ENCODE peak calls at places on chromosome 17, in seven cellular contexts. One of them, this sample, is unnamed.

GRCh38 chr17:54736573-54736972 is 164.1 kb upstream of the TOM1L1 start:
- DNase-seq in body of pancreas: no peak
- DNase-seq in fibroblast of lung: no peak
- DNase-seq in lower leg skin: no peak
- DNase-seq in kidney: no peak
- DNase-seq in esophagus squamous epithelium: no peak
- DNase-seq in GM10248: no peak
- DNase-seq in this sample: no peak

GRCh38 chr17:38351412-38352222 is at the start of gene SOCS7:
- DNase-seq in kidney: peak
- DNase-seq in GM10248: peak
- DNase-seq in fibroblast of lung: peak
- DNase-seq in lower leg skin: peak
- DNase-seq in esophagus squamous epithelium: peak
- DNase-seq in body of pancreas: peak
- DNase-seq in this sample: peak

GRCh38 chr17:54899201-54899600 is 1.5 kb upstream of the TOM1L1 start:
- DNase-seq in GM10248: no peak
- DNase-seq in kidney: no peak
- DNase-seq in lower leg skin: no peak
- DNase-seq in esophagus squamous epithelium: no peak
- DNase-seq in body of pancreas: no peak
- DNase-seq in fibroblast of lung: no peak
- DNase-seq in this sample: no peak

GRCh38 chr17:3917391-3917931 is 1.2 kb upstream of the P2RX1 start:
- DNase-seq in esophagus squamous epithelium: no peak
- DNase-seq in kidney: peak
- DNase-seq in GM10248: no peak
- DNase-seq in fibroblast of lung: peak
- DNase-seq in lower leg skin: no peak
- DNase-seq in body of pancreas: peak
- DNase-seq in this sample: no peak

GRCh38 chr17:72592242-72592966 is 471.6 kb downstream of the SOX9 start:
- DNase-seq in body of pancreas: peak
- DNase-seq in GM10248: peak
- DNase-seq in kidney: peak
- DNase-seq in fibroblast of lung: peak
- DNase-seq in lower leg skin: peak
- DNase-seq in esophagus squamous epithelium: no peak
- DNase-seq in this sample: peak

GRCh38 chr17:77375917-77376651 is 235.3 kb downstream of the SEC14L1 start:
- DNase-seq in lower leg skin: no peak
- DNase-seq in kidney: no peak
- DNase-seq in body of pancreas: no peak
- DNase-seq in GM10248: no peak
- DNase-seq in fibroblast of lung: peak
- DNase-seq in esophagus squamous epithelium: no peak
- DNase-seq in this sample: peak

GRCh38 chr17:62052765-62053338 is 12.2 kb downstream of the MED13 start:
- DNase-seq in body of pancreas: peak
- DNase-seq in lower leg skin: no peak
- DNase-seq in esophagus squamous epithelium: no peak
- DNase-seq in GM10248: no peak
- DNase-seq in kidney: no peak
- DNase-seq in fibroblast of lung: no peak
- DNase-seq in this sample: no peak

GRCh38 chr17:10278218-10278617 is 79.8 kb upstream of the GAS7 start:
- DNase-seq in fibroblast of lung: no peak
- DNase-seq in kidney: no peak
- DNase-seq in esophagus squamous epithelium: no peak
- DNase-seq in lower leg skin: no peak
- DNase-seq in body of pancreas: no peak
- DNase-seq in GM10248: no peak
- DNase-seq in this sample: peak

GRCh38 chr17:8576895-8577294 is 53.6 kb downstream of the MYH10 start:
- DNase-seq in GM10248: no peak
- DNase-seq in fibroblast of lung: no peak
- DNase-seq in lower leg skin: no peak
- DNase-seq in kidney: no peak
- DNase-seq in body of pancreas: no peak
- DNase-seq in esophagus squamous epithelium: no peak
- DNase-seq in this sample: no peak

GRCh38 chr17:79917902-79918484 is 78.8 kb upstream of the CBX4 start:
- DNase-seq in GM10248: no peak
- DNase-seq in kidney: no peak
- DNase-seq in body of pancreas: no peak
- DNase-seq in esophagus squamous epithelium: no peak
- DNase-seq in fibroblast of lung: no peak
- DNase-seq in lower leg skin: no peak
- DNase-seq in this sample: no peak

GRCh38 chr17:66976781-66977201 is 12.3 kb downstream of the CACNG4 start:
- DNase-seq in GM10248: no peak
- DNase-seq in body of pancreas: peak
- DNase-seq in fibroblast of lung: no peak
- DNase-seq in lower leg skin: no peak
- DNase-seq in kidney: no peak
- DNase-seq in esophagus squamous epithelium: no peak
- DNase-seq in this sample: peak

GRCh38 chr17:68909066-68909465 is 46.1 kb downstream of the ABCA8 start:
- DNase-seq in fibroblast of lung: peak
- DNase-seq in GM10248: peak
- DNase-seq in kidney: no peak
- DNase-seq in body of pancreas: peak
- DNase-seq in esophagus squamous epithelium: no peak
- DNase-seq in lower leg skin: peak
- DNase-seq in this sample: no peak

GRCh38 chr17:2192367-2193028 is 111.1 kb downstream of the SMG6 start:
- DNase-seq in GM10248: no peak
- DNase-seq in fibroblast of lung: peak
- DNase-seq in kidney: no peak
- DNase-seq in body of pancreas: peak
- DNase-seq in esophagus squamous epithelium: no peak
- DNase-seq in lower leg skin: no peak
- DNase-seq in this sample: no peak

GRCh38 chr17:13429201-13429600 is 172.5 kb downstream of the HS3ST3A1 start:
- DNase-seq in lower leg skin: no peak
- DNase-seq in GM10248: no peak
- DNase-seq in fibroblast of lung: peak
- DNase-seq in kidney: no peak
- DNase-seq in esophagus squamous epithelium: no peak
- DNase-seq in body of pancreas: no peak
- DNase-seq in this sample: peak

GRCh38 chr17:37117743-37118142 is 169.0 kb downstream of the AATF start:
- DNase-seq in kidney: no peak
- DNase-seq in GM10248: no peak
- DNase-seq in fibroblast of lung: no peak
- DNase-seq in esophagus squamous epithelium: no peak
- DNase-seq in body of pancreas: no peak
- DNase-seq in lower leg skin: no peak
- DNase-seq in this sample: no peak

DNA sequence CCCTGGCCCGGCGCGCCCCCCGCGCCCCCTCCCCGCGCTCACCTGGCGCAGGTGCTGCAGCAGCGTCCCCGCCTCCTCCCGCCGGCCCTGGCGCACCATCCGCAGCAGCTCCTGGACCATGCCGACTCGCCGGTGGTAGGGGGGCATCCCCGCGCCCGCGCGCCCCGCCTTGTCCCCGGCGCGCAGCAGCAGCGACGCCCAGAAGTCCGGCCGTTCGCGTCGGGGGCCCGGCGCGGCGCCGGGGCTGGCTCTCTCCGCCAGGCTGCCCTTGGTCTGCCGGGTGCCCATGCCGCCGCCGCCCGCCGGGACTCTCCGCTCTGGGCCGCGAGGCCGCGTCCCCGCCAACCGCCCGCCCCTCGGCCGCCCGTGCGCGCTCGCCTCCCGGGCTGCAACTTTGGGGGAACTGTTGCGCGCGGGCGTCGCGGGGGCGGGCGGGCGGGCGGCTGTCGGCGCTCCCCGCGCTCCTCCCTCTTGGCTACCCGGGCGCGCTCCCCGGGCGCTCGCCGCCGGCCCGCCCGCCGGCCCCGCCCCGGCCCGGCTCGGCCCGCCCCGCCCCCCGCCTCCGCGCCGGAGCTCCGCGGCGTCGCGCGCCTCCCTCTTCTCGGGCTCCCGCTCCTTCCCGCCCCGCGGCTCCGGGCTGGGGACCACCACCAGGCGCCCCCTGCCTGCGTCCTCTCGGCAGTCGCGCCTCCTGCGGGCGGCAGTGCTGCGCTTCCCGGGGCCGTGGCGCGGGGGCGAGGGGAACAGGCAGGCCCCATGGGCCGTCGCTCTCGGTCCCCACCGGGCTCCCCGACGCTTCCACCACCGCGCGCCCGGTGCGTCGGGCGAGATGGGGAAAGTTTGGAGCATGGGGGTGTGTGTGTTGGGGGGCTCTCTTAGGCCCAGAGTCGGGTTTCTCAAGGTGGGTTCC is at the start of gene LRRC75A:
- DNase-seq in fibroblast of lung: peak
- DNase-seq in lower leg skin: no peak
- DNase-seq in esophagus squamous epithelium: no peak
- DNase-seq in kidney: peak
- DNase-seq in body of pancreas: peak
- DNase-seq in GM10248: peak
- DNase-seq in this sample: peak
- TF ChIP-seq CTCF in fibroblast of lung: no peak
- TF ChIP-seq CTCF in lower leg skin: no peak
- TF ChIP-seq CTCF in esophagus squamous epithelium: no peak
- TF ChIP-seq CTCF in kidney: no peak
- TF ChIP-seq CTCF in body of pancreas: no peak
- TF ChIP-seq CTCF in GM10248: no peak
- TF ChIP-seq CTCF in this sample: no peak

DNA sequence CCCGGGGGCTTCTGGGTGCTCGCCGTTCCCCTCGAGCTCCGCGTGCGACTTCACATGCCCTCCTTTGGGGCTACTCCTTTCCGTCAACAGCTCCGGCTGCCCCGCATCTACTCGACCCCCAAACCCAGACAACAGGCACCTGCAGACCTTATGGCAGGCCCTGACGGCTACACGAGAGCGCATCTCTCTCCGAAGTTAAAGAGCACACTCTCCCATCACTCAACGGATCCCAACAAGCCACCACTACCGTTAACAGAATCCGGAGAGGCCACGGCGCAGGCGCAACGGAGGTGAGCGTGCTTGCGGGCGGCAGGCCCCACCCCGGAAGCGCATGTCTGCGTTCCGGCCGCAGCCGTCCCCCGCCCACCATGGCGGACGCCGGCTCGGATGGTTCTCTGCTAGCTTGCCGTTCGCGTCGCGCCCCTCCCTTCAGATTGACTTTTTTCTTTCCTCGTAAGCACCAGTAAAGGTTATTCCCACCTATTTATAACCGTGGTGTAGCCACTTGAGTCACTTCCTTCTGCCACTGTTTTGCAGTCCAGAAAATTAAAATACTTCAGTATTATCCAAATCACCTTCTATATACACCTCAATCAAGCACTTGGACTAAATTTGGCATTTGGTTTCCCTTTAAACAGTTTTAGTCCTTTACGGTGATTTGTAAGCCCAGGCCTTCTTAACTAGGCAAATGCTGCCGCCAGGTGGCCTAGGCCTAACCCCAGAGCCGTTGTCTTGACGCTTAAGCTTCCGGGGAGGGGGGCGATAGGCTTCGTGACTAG is at the start of gene POLG2:
- DNase-seq in GM10248: peak
- DNase-seq in kidney: peak
- DNase-seq in lower leg skin: peak
- DNase-seq in fibroblast of lung: peak
- DNase-seq in body of pancreas: peak
- DNase-seq in esophagus squamous epithelium: peak
- DNase-seq in this sample: peak
- TF ChIP-seq CTCF in GM10248: peak
- TF ChIP-seq CTCF in kidney: peak
- TF ChIP-seq CTCF in lower leg skin: peak
- TF ChIP-seq CTCF in fibroblast of lung: peak
- TF ChIP-seq CTCF in body of pancreas: peak
- TF ChIP-seq CTCF in esophagus squamous epithelium: peak
- TF ChIP-seq CTCF in this sample: peak

DNA sequence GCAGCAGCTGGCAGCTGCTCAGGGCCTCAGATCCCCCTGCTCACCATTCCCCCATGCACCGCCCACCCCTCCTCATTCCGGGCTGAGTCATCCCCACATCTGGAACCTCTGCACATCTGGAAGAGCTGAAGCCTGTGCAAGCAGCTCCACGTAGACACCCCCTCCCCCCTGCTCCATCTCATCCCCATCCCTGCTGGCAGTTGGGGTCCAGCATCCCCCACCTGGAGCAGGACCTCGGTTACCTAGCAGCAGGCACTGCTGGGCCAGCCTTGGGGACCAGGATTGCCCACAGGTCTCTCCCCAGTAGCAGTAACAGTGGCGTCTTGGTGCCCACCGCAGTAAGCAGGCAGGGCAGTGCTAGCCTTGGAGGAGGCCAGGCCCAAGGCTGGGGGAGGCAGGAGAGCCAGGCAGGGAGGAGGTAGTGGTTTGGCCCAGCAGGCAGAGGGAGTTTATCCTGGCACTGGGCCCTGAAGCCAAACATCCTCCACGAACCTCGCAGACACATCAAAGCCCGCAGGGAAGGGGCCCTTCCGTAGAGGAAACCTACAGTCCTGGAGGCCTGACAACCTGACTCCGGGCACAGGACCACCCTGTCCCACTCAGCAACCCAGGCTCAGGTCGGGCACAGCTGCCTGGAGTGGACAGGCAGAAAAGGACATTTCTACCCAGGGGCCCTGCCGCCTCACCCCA is 7.7 kb upstream of the TMEM92 start:
- DNase-seq in esophagus squamous epithelium: no peak
- DNase-seq in GM10248: no peak
- DNase-seq in body of pancreas: peak
- DNase-seq in fibroblast of lung: peak
- DNase-seq in kidney: peak
- DNase-seq in lower leg skin: peak
- DNase-seq in this sample: no peak
- TF ChIP-seq CTCF in esophagus squamous epithelium: no peak
- TF ChIP-seq CTCF in GM10248: no peak
- TF ChIP-seq CTCF in body of pancreas: no peak
- TF ChIP-seq CTCF in fibroblast of lung: peak
- TF ChIP-seq CTCF in kidney: no peak
- TF ChIP-seq CTCF in lower leg skin: no peak
- TF ChIP-seq CTCF in this sample: no peak

DNA sequence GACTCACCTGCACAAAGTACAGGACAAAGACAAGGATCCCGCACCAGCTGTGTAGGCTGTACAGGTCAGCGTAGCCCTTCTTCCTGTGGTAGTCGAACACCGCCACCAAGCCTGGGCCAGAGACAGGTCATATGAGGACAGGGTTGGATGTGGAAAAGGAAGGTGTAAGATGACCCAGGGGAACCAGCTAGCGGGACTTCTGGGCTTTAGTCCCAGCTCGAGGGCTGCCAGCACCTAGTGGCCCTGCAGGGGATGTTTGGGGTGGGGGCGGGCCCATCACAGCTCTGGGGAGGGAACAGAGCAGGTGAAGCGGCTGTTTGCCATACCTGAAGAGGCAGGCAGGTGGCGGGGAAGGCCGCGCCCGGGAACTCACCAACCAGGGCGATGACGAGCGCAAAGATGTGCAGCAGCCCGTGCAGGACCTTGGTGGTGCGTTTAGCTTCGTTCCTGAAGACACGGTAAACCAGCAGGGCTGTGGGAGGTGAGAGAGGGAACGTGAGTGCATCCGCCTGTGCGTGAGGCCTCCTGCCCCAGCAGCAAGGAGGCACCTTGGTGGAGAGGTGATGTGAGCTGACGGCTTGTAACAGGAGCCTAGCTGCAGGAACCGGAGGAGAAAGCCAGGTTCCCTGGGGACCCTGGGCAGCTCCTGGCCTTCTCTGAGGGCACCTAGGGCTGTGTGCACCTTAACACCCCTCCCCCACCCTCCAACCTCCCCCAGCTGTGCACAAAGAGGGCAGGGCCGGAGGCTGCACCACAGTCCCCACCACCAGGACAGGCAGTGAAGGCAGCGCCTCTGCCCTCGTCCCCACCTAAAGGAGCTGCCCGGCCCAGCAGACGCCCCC is 10.2 kb downstream of the CYB561 start:
- DNase-seq in fibroblast of lung: no peak
- DNase-seq in esophagus squamous epithelium: no peak
- DNase-seq in kidney: peak
- DNase-seq in GM10248: no peak
- DNase-seq in lower leg skin: no peak
- DNase-seq in body of pancreas: peak
- DNase-seq in this sample: no peak
- TF ChIP-seq CTCF in fibroblast of lung: no peak
- TF ChIP-seq CTCF in esophagus squamous epithelium: peak
- TF ChIP-seq CTCF in kidney: no peak
- TF ChIP-seq CTCF in GM10248: no peak
- TF ChIP-seq CTCF in lower leg skin: no peak
- TF ChIP-seq CTCF in body of pancreas: peak
- TF ChIP-seq CTCF in this sample: no peak